ENCODE peak calls at places on chromosomes 5 and 9, in eight cellular contexts. P is Peyer's patch, N is prostate gland, K is stomach, L is OCI-LY7, W is HepG2, S is HCT116, X is A549. R is an unnamed sample.

GRCh38 chr9:134566196-134566822 is 75.3 kb upstream of the COL5A1 start:
- DNase-seq in P (peak; percentile 29), N (no peak), K (no peak), L (no peak), W (no peak), S (no peak), X (no peak), R (no peak)

GRCh38 chr9:126984969-126985368 is 70.4 kb downstream of the RALGPS1 start:
- DNase-seq in P (no peak), N (no peak), K (peak; percentile 55), L (no peak), W (no peak), S (peak; percentile 26), X (peak; percentile 56), R (no peak)

GRCh38 chr5:181164076-181164952 is 16.9 kb downstream of the OR2V2 start:
- DNase-seq in P (no peak), N (no peak), K (no peak), L (no peak), W (no peak), S (no peak), X (peak; percentile 86), R (no peak)

GRCh38 chr5:106894964-106895363 is 775.8 kb downstream of the EFNA5 start:
- DNase-seq in P (no peak), N (no peak), K (no peak), L (no peak), W (no peak), S (no peak), X (no peak), R (no peak)

GRCh38 chr9:131804826-131805225 is 65.0 kb upstream of the RAPGEF1 start:
- DNase-seq in P (no peak), N (no peak), K (no peak), L (no peak), W (no peak), S (no peak), X (no peak), R (no peak)

GRCh38 chr5:103755974-103756373 is 193.4 kb upstream of the NUDT12 start:
- DNase-seq in P (no peak), N (no peak), K (no peak), L (no peak), W (no peak), S (no peak), X (no peak), R (no peak)

GRCh38 chr9:135199489-135199888 is 112.0 kb downstream of the OLFM1 start:
- DNase-seq in P (no peak), N (no peak), K (no peak), L (no peak), W (no peak), S (no peak), X (no peak), R (no peak)

GRCh38 chr9:18673179-18673578 is 199.2 kb downstream of the ADAMTSL1 start:
- DNase-seq in P (no peak), N (no peak), K (no peak), L (no peak), W (no peak), S (no peak), X (no peak), R (no peak)

GRCh38 chr5:178122346-178122745 is 8.5 kb upstream of the RMND5B start:
- DNase-seq in P (no peak), N (no peak), K (no peak), L (no peak), W (no peak), S (no peak), X (no peak), R (no peak)

GRCh38 chr5:178121450-178122276 is 8.3 kb downstream of the N4BP3 start:
- DNase-seq in P (peak; percentile 54), N (no peak), K (no peak), L (peak; percentile 78), W (no peak), S (no peak), X (no peak), R (no peak)

GRCh38 chr5:178118345-178118744 is 5.0 kb downstream of the N4BP3 start:
- DNase-seq in P (peak; percentile 73), N (no peak), K (no peak), L (peak; percentile 80), W (no peak), S (no peak), X (no peak), R (no peak)

GRCh38 chr5:178119915-178120660 is 6.8 kb downstream of the N4BP3 start:
- DNase-seq in P (no peak), N (no peak), K (no peak), L (peak; percentile 20), W (no peak), S (no peak), X (no peak), R (no peak)

DNA sequence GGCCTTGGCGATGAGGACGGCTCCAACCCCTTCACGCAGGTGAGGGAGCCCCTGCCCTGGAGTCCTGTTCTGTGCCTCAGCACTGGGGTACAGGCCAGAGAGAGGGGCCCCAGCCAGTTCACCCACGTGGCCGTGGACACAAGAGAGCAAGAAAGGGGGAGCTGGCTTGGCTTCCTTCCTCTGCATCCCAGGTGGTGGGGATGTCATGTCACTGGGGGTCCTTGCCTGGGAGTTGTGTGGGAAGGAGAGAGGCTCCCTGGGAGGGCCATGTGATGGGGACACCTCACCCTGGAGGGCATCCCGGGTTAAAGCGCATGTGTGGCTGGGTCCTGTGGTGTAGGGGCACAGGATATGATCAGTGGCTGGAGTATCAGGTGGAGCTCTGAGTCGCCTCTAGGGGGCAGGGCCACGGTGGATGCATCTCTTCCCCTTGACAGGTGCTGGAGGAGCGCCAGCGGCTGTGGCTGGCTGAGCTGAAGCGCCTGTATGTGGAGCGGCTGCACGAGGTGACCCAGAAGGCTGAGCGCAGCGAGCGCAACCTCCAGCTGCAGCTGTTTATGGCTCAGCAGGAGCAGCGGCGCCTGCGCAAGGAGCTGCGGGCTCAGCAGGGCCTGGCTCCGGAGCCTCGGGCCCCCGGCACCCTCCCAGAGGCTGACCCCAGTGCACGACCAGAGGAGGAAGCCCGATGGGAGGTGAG is 7.5 kb downstream of the N4BP3 start:
- DNase-seq in P (peak; percentile 97), N (peak; percentile 92), K (peak; percentile 89), L (peak; percentile 98), W (peak; percentile 82), S (no peak), X (peak; percentile 70), R (peak; percentile 56)
- H3K4me3 ChIP-seq in P (peak overlapping the region; percentile 42), N (peak overlapping the region; percentile 24), K (peak overlapping the region; percentile 34), L (peak overlapping the region; percentile 37), W (no peak overlapping the region), S (no peak overlapping the region), X (no peak overlapping the region), R (no peak overlapping the region)

GRCh38 chr5:124972703-124973102 is 226.3 kb upstream of the ZNF608 start:
- DNase-seq in P (no peak), N (no peak), K (no peak), L (no peak), W (no peak), S (no peak), X (no peak), R (no peak)
- TF ChIP-seq CTCF in P (no peak), N (no peak), K (no peak), L (peak; percentile 50), W (no peak), S (peak; percentile 27), X (no peak), R (no peak)

GRCh38 chr5:67969631-67970030 is 245.9 kb upstream of the PIK3R1 start:
- DNase-seq in P (no peak), N (no peak), K (no peak), L (no peak), W (no peak), S (no peak), X (no peak), R (no peak)

GRCh38 chr5:67971223-67971830 is 244.2 kb upstream of the PIK3R1 start:
- DNase-seq in P (no peak), N (no peak), K (no peak), L (no peak), W (peak; percentile 48), S (no peak), X (no peak), R (no peak)

GRCh38 chr5:67969176-67969575 is 246.4 kb upstream of the PIK3R1 start:
- DNase-seq in P (no peak), N (no peak), K (no peak), L (no peak), W (no peak), S (no peak), X (no peak), R (no peak)

GRCh38 chr5:67974054-67974453 is 241.5 kb upstream of the PIK3R1 start:
- DNase-seq in P (no peak), N (no peak), K (no peak), L (no peak), W (no peak), S (no peak), X (no peak), R (no peak)

DNA sequence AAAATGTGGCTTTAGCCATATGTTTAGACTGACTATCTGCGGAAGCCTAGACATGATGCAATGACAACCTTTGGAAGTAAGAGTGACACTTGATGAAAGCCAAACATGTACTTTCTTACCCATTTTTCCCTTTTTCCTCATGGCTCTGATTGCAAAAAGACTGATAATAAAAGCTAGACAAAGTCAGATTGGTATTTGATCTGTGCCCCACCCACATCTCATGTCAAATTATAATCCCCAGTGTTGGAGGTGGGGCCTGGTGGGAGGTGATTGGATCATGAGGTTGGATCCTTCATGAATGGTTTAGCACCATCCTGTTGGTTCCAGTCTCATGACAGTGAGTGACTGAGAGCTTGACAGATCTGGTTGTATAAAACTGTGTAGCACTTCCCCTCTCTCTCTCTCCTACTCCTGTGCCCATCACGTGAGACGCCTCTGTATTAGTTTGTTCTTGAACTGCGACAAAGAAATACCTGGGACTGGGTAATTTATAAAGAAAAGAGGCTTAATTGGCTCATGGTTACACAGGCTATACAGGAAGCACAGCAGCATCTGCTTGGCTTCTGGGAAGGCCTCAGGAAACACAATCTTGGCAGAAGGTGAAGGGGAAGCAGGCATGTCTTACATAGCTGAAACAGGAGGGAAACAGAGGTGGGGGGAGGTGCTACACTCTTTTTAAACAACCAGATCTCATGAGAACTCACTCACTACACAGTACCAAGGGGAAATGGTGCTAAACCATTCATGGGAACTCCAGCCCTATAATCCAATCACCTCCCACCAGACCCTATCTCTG is 243.3 kb upstream of the PIK3R1 start:
- DNase-seq in P (no peak), N (no peak), K (no peak), L (no peak), W (no peak), S (no peak), X (no peak), R (no peak)
- H3K4me1 ChIP-seq in P (no peaks in the 10 kb centered on the region), N (peaks cover 2% of the 10 kb centered on the region), K (peaks cover 23% of the 10 kb centered on the region), L (no peaks in the 10 kb centered on the region), W (peaks cover 17% of the 10 kb centered on the region), S (no peaks in the 10 kb centered on the region), X (no peaks in the 10 kb centered on the region), R (peaks cover 12% of the 10 kb centered on the region)

DNA sequence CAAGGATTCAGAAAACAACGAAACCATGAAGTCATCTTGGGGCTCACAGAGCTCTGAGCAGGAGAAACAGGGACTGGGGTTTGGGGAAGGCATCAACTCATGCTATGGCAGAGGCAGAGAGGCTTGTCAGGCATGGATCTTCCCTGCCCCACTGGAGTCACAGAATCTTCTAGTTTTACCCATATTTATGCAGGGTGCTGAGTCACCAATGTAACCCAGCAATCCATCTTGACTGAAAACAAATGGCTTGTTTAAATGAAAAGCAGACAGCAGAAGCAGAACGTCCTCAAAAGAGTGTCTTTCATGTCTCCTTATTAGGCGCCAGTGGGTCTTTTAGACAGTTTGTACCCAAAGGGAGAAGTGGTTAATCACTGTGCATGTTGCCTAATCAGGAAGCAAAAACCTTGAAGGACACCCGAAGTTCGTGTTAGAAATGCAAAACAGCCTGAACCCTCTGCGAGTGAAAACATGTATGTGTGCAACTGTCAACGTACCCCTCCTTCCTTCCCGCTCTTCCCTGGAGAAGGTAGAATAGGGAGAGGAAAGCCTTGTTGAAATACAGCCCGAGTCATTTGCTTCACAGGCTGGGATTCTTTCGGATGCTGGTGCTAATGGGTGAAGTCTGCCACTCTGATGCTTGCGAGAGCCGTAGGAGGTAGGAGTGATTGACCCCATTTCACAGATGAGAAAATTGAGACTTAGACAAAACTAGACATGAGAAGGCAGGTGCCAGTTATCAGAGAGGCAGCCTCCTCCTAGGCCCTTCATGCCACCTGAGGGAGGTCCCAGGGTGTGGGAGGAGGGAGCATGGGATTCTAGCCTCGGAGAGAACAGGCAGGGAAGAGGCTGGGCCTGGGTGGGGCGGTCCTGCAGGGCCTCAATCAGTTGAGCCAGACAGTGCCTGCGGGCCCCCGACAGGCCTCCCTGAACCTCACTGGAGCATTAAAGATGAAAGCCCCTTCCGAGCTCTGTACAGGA is 112.7 kb downstream of the COL23A1 start:
- DNase-seq in P (no peak), N (no peak), K (no peak), L (no peak), W (no peak), S (no peak), X (no peak), R (no peak)
- H3K4me3 ChIP-seq in P (no peak overlapping the region), N (no peak overlapping the region), K (no peak overlapping the region), L (no peak overlapping the region), W (no peak overlapping the region), S (no peak overlapping the region), X (no peak overlapping the region), R (no peak overlapping the region)

R was measured in Caco-2.